ENCODE peak calls at places on chromosomes 4 and X, in eight cellular contexts. V is AG04449, R is foreskin fibroblast, W is left ventricle myocardium inferior, B is esophagus muscularis mucosa, D is astrocyte of the spinal cord, P is cardiac fibroblast, I is GM23248. Z is an unnamed sample.

GRCh38 chrX:100647095-100647494 is 3.1 kb downstream of the SRPX2 start:
- DNase-seq in V (no peak), R (no peak), W (no peak), B (no peak), D (peak; percentile 45), P (peak; percentile 82), I (peak; percentile 48), Z (no peak)

GRCh38 chr4:156968479-156968984 is 3.1 kb downstream of the PDGFC start:
- DNase-seq in V (no peak), R (peak; percentile 84), W (peak; percentile 36), B (no peak), D (peak; percentile 90), P (peak; percentile 87), I (peak; percentile 81), Z (peak; percentile 67)

GRCh38 chrX:8341814-8342590 is 122.6 kb upstream of the VCX3B start:
- DNase-seq in V (no peak), R (no peak), W (no peak), B (no peak), D (peak; percentile 24), P (peak; percentile 7), I (no peak), Z (no peak)

GRCh38 chr4:174451897-174452296 is 70.4 kb downstream of the HPGD start:
- DNase-seq in V (no peak), R (no peak), W (no peak), B (no peak), D (no peak), P (no peak), I (no peak), Z (no peak)

GRCh38 chr4:2482693-2483092 is 13.8 kb downstream of the RNF4 start:
- DNase-seq in V (no peak), R (peak; percentile 47), W (peak; percentile 58), B (no peak), D (peak; percentile 76), P (peak; percentile 88), I (peak; percentile 61), Z (no peak)

GRCh38 chr4:113189546-113189945 is 140.1 kb downstream of the ANK2 start:
- DNase-seq in V (no peak), R (no peak), W (no peak), B (no peak), D (no peak), P (no peak), I (no peak), Z (no peak)

GRCh38 chrX:16788477-16788876 is 2.2 kb downstream of the TXLNG start:
- DNase-seq in V (no peak), R (no peak), W (no peak), B (no peak), D (no peak), P (peak; percentile 37), I (peak; percentile 46), Z (no peak)

GRCh38 chr4:25694466-25694865 is 38.8 kb downstream of the SLC34A2 start:
- DNase-seq in V (no peak), R (no peak), W (no peak), B (no peak), D (no peak), P (peak; percentile 27), I (no peak), Z (no peak)

GRCh38 chr4:167903291-167903721 is 189.0 kb upstream of the ANXA10 start:
- DNase-seq in V (no peak), R (peak; percentile 67), W (no peak), B (no peak), D (peak; percentile 69), P (peak; percentile 43), I (peak; percentile 70), Z (no peak)

GRCh38 chrX:54494166-54494969 is 1.7 kb downstream of the FGD1 start:
- DNase-seq in V (no peak), R (no peak), W (no peak), B (no peak), D (peak; percentile 25), P (peak; percentile 21), I (peak; percentile 41), Z (no peak)

GRCh38 chr4:8836664-8837171 is 34.9 kb downstream of the HMX1 start:
- DNase-seq in V (no peak), R (no peak), W (no peak), B (no peak), D (no peak), P (no peak), I (no peak), Z (no peak)

GRCh38 chr4:104591505-104591904 is 96.8 kb upstream of the CXXC4 start:
- DNase-seq in V (no peak), R (no peak), W (peak; percentile 28), B (no peak), D (no peak), P (no peak), I (no peak), Z (no peak)

DNA sequence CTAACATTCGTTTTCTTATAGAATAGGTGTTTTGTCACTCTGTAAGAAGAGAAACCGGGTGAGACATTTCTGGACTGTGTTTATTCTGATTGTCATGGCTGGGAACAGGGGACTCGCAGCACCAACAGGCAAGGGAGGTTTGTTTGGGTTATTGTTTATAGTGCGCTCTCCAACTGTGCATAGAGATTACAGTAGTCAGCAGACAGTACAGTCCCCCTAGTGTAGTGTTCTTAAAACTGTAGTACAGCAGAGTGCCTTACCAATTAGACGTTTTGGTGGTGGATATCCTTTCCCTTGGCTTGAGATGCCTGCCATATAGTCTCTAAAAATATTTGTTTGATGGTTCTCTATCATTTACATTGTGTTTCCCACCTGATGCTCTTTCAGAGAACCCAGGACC is 782 bp upstream of the RNF150 start:
- DNase-seq in V (no peak), R (peak; percentile 24), W (no peak), B (no peak), D (no peak), P (peak; percentile 8), I (peak; percentile 63), Z (no peak)
- H3K4me3 ChIP-seq in V (no peak overlapping the region), R (no peak overlapping the region), W (peak overlapping the region; percentile 94), B (peak overlapping the region; percentile 93), D (no peak overlapping the region), P (no peak overlapping the region), I (no peak overlapping the region), Z (no peak overlapping the region)

DNA sequence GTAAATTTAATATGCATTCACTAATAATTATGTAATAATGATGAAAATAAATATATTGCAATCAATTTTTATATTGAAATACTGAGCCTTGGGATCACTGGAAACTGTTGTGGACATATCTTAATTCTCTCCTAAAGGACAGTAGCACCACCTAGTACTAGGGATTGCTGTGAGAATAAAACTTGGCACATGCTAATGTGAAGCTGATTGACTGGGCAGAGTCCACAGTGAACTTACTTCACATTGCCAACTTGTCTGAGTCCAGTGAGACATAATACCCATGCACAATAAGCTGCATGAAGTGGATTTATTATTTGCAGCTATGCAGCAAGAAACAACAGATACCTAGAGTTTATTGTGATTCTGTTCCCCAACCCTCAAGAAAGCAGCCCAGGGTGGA is 131.1 kb downstream of the GABRG1 start:
- DNase-seq in V (no peak), R (no peak), W (no peak), B (no peak), D (no peak), P (no peak), I (no peak), Z (no peak)
- H3K4me3 ChIP-seq in V (no peak overlapping the region), R (no peak overlapping the region), W (no peak overlapping the region), B (no peak overlapping the region), D (no peak overlapping the region), P (no peak overlapping the region), I (no peak overlapping the region), Z (no peak overlapping the region)

DNA sequence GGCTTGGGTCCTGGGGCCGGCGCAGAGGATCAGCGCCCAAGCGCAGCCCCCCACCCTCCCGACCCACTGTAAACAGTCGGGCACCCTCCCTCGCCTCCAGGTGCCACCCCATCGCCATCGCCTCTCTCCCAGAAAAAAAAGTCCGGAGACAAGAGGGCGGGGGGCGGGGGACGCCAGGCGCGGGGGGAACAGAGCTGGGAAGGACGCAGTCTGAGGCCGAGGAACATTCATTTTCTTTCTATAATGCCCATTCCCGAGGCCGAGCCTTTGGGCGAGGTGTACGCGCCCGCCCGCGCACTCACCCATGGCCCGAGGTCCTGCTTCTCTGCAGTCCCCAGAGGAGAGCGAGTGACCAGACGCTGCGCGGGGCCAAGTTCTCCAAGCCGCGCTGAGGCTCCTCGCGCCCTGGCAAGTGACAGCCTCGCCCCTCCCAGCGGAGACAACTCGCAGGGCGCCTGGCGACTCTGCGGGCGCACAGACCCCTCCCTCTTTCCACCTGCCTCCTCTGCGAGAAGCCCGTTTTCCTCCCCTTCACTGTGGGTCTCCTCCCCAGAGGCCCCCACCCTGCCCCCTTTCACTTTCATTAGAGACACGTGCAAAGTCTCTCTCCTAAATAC is 63.5 kb upstream of the WDR17 start:
- DNase-seq in V (no peak), R (no peak), W (no peak), B (no peak), D (no peak), P (peak; percentile 5), I (peak; percentile 34), Z (no peak)
- H3K4me3 ChIP-seq in V (peak overlapping the region; percentile 52), R (peak overlapping the region; percentile 55), W (peak overlapping the region; percentile 64), B (peak overlapping the region; percentile 75), D (peak overlapping the region; percentile 46), P (peak overlapping the region; percentile 36), I (peak overlapping the region; percentile 60), Z (peak overlapping the region; percentile 58)

GRCh38 chrX:20969565-20969964 is 404.7 kb upstream of the CNKSR2 start:
- DNase-seq in V (no peak), R (no peak), W (no peak), B (no peak), D (no peak), P (no peak), I (peak; percentile 35), Z (no peak)

GRCh38 chrX:20974326-20974725 is 399.9 kb upstream of the CNKSR2 start:
- DNase-seq in V (no peak), R (peak; percentile 3), W (no peak), B (no peak), D (peak; percentile 5), P (peak; percentile 5), I (peak; percentile 54), Z (no peak)

GRCh38 chrX:20968996-20969395 is 405.2 kb upstream of the CNKSR2 start:
- DNase-seq in V (no peak), R (no peak), W (no peak), B (no peak), D (peak; percentile 2), P (peak; percentile 34), I (peak; percentile 6), Z (no peak)

GRCh38 chrX:20973038-20973437 is 401.2 kb upstream of the CNKSR2 start:
- DNase-seq in V (no peak), R (no peak), W (no peak), B (no peak), D (no peak), P (no peak), I (no peak), Z (no peak)

GRCh38 chrX:20971250-20971649 is 403.0 kb upstream of the CNKSR2 start:
- DNase-seq in V (no peak), R (no peak), W (no peak), B (no peak), D (no peak), P (no peak), I (no peak), Z (no peak)
- H3K4me3 ChIP-seq in V (no peak overlapping the region), R (no peak overlapping the region), W (no peak overlapping the region), B (no peak overlapping the region), D (no peak overlapping the region), P (no peak overlapping the region), I (no peak overlapping the region), Z (no peak overlapping the region)

DNA sequence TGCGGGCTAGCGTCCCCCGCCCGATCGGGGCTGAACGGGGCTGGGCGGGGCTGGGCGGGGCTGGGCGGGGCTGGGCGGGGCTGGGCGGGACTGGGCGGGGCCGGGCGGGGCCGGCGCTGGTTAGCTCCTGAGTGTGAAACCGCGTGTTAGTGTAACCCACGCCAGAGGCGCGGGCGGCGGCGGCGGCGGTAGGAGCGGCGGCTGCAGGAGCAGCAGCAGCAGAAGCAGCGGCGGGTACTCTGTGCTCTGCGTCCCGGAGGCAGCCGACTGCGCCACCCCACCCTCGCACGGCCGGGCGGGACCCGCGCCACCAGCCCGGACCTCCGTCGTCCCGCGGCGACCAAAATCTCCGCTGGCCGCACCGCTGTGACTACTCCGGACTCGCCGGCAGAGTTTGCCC is 128.1 kb downstream of the LAS1L start:
- DNase-seq in V (no peak), R (no peak), W (no peak), B (no peak), D (no peak), P (no peak), I (peak; percentile 24), Z (no peak)
- H3K4me3 ChIP-seq in V (no peak overlapping the region), R (no peak overlapping the region), W (peak overlapping the region; percentile 51), B (peak overlapping the region; percentile 32), D (no peak overlapping the region), P (no peak overlapping the region), I (peak overlapping the region; percentile 52), Z (no peak overlapping the region)

Z was measured in kidney epithelial cell.